ENCODE peak calls at places on chromosomes 12 and 14, in four cellular contexts. One of them, this sample, is unnamed.

GRCh38 chr12:84919271-84919670 is 6.7 kb upstream of the SLC6A15 start:
- DNase-seq in neuronal stem cell: no peak
- DNase-seq in H1: no peak
- DNase-seq in IMR-90: peak; percentile 43
- DNase-seq in this sample: no peak

GRCh38 chr14:55807059-55807499 is 227.1 kb downstream of the KTN1 start:
- DNase-seq in H1: no peak
- DNase-seq in neuronal stem cell: no peak
- DNase-seq in IMR-90: peak; percentile 80
- DNase-seq in this sample: no peak

GRCh38 chr12:16335838-16336237 is 11.6 kb upstream of the MGST1 start:
- DNase-seq in neuronal stem cell: no peak
- DNase-seq in IMR-90: no peak
- DNase-seq in H1: no peak
- DNase-seq in this sample: no peak

GRCh38 chr12:104958946-104959841 is 1.1 kb upstream of the SLC41A2 start:
- DNase-seq in IMR-90: peak; percentile 51
- DNase-seq in H1: no peak
- DNase-seq in neuronal stem cell: no peak
- DNase-seq in this sample: peak; percentile 32

GRCh38 chr12:115204957-115205754 is 521.2 kb upstream of the TBX3 start:
- DNase-seq in neuronal stem cell: no peak
- DNase-seq in IMR-90: peak; percentile 68
- DNase-seq in H1: no peak
- DNase-seq in this sample: peak; percentile 40

GRCh38 chr12:91743727-91744126 is 401.9 kb downstream of the BTG1 start:
- DNase-seq in IMR-90: no peak
- DNase-seq in neuronal stem cell: no peak
- DNase-seq in H1: no peak
- DNase-seq in this sample: no peak

GRCh38 chr14:82047777-82048470 is 514.3 kb upstream of the SEL1L start:
- DNase-seq in neuronal stem cell: no peak
- DNase-seq in H1: no peak
- DNase-seq in IMR-90: no peak
- DNase-seq in this sample: no peak

GRCh38 chr12:103809154-103809553 is 31.9 kb downstream of the NT5DC3 start:
- DNase-seq in H1: no peak
- DNase-seq in IMR-90: no peak
- DNase-seq in neuronal stem cell: no peak
- DNase-seq in this sample: peak; percentile 68

GRCh38 chr12:2439332-2440100 is 355.3 kb upstream of the FKBP4 start:
- DNase-seq in H1: no peak
- DNase-seq in neuronal stem cell: no peak
- DNase-seq in IMR-90: no peak
- DNase-seq in this sample: no peak

DNA sequence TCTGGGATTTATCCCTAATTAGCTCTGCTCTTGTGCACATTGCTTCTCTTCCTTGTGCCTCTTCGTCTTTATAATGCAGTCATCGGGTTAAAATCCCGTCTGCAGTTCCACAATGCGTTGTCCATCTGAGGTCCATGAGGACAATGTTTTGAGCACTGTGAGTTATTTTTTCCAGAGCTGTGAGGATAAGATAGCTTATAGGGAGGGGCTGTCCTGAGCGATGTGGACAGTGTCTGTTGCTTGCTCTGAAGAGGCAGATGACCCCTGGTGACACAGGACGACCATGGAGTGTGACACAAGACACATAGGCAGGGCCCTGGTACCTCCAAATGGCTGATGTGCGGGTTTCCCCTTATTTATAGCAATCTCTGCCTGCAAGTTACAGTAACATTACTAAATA is 132.5 kb downstream of the SMOC1 start:
- DNase-seq in H1: no peak
- DNase-seq in neuronal stem cell: no peak
- DNase-seq in IMR-90: no peak
- DNase-seq in this sample: no peak
- H3K4me2 ChIP-seq in H1: no peak overlapping the region
- H3K4me2 ChIP-seq in neuronal stem cell: no peak overlapping the region
- H3K4me2 ChIP-seq in IMR-90: no peak overlapping the region
- H3K4me2 ChIP-seq in this sample: no peak overlapping the region

GRCh38 chr12:119180380-119181040 is 1.8 kb downstream of the HSPB8 start:
- DNase-seq in neuronal stem cell: no peak
- DNase-seq in IMR-90: peak; percentile 66
- DNase-seq in H1: no peak
- DNase-seq in this sample: peak; percentile 83

GRCh38 chr12:119182701-119183493 is 4.2 kb downstream of the HSPB8 start:
- DNase-seq in IMR-90: peak; percentile 35
- DNase-seq in neuronal stem cell: no peak
- DNase-seq in H1: no peak
- DNase-seq in this sample: no peak

GRCh38 chr12:119183942-119184695 is 5.4 kb downstream of the HSPB8 start:
- DNase-seq in H1: no peak
- DNase-seq in IMR-90: no peak
- DNase-seq in neuronal stem cell: no peak
- DNase-seq in this sample: no peak

GRCh38 chr12:119181202-119181601 is 2.5 kb downstream of the HSPB8 start:
- DNase-seq in H1: no peak
- DNase-seq in neuronal stem cell: no peak
- DNase-seq in IMR-90: no peak
- DNase-seq in this sample: peak; percentile 72

GRCh38 chr12:119181944-119182343 is 3.2 kb downstream of the HSPB8 start:
- DNase-seq in IMR-90: no peak
- DNase-seq in H1: no peak
- DNase-seq in neuronal stem cell: no peak
- DNase-seq in this sample: no peak
- H3K4ac ChIP-seq in IMR-90: no peak overlapping the region
- H3K4ac ChIP-seq in H1: no peak overlapping the region
- H3K4ac ChIP-seq in neuronal stem cell: no peak overlapping the region
- H3K4ac ChIP-seq in this sample: no peak overlapping the region

DNA sequence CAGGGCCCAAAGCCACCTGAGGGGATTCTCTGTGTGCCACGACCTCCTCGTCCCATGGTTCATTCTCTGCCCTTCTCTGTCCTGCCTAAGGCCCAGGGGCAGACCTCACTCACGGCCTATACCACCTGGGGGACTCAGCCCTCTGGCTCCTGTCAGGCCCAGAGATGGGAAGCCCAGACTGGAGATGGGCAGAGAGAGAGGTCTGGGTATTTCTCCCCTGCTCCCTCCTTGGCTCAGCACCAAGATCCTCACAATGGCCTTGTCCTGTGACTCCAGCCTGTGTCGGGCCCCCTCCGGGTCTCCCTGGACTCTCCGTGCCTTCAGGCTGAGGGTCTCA is 46.9 kb upstream of the BCL11B start:
- DNase-seq in neuronal stem cell: no peak
- DNase-seq in IMR-90: no peak
- DNase-seq in H1: no peak
- DNase-seq in this sample: no peak
- H3K4me2 ChIP-seq in neuronal stem cell: no peak overlapping the region
- H3K4me2 ChIP-seq in IMR-90: no peak overlapping the region
- H3K4me2 ChIP-seq in H1: no peak overlapping the region
- H3K4me2 ChIP-seq in this sample: no peak overlapping the region

GRCh38 chr14:99602054-99602787 is 1.8 kb downstream of the CCDC85C start:
- DNase-seq in neuronal stem cell: no peak
- DNase-seq in H1: no peak
- DNase-seq in IMR-90: peak; percentile 37
- DNase-seq in this sample: no peak
- H3K4ac ChIP-seq in neuronal stem cell: no peak overlapping the region
- H3K4ac ChIP-seq in H1: no peak overlapping the region
- H3K4ac ChIP-seq in IMR-90: peak overlapping the region; percentile 72
- H3K4ac ChIP-seq in this sample: no peak overlapping the region

This sample was measured in mesendoderm.